ENCODE peak calls at places on chromosomes 16 and 17, in eight cellular contexts. One of them, this sample, is unnamed. For H3K4me1, the result is how much of the 10 kb centered on the place peaks cover.

GRCh38 chr17:67707442-67707841 is 10.3 kb upstream of the NOL11 start:
- DNase-seq in transverse colon: no peak
- DNase-seq in breast epithelium: no peak
- DNase-seq in body of pancreas: no peak
- DNase-seq in adrenal gland: no peak
- DNase-seq in esophagus muscularis mucosa: no peak
- DNase-seq in stomach: no peak
- DNase-seq in heart left ventricle: no peak
- DNase-seq in this sample: no peak

GRCh38 chr16:54197758-54198157 is 88.8 kb downstream of the IRX3 start:
- DNase-seq in transverse colon: no peak
- DNase-seq in breast epithelium: no peak
- DNase-seq in body of pancreas: no peak
- DNase-seq in adrenal gland: no peak
- DNase-seq in esophagus muscularis mucosa: no peak
- DNase-seq in stomach: no peak
- DNase-seq in heart left ventricle: no peak
- DNase-seq in this sample: no peak

GRCh38 chr17:38735161-38735997 is 5.2 kb downstream of the CISD3 start:
- DNase-seq in transverse colon: peak
- DNase-seq in breast epithelium: no peak
- DNase-seq in body of pancreas: peak
- DNase-seq in adrenal gland: peak
- DNase-seq in esophagus muscularis mucosa: no peak
- DNase-seq in stomach: peak
- DNase-seq in heart left ventricle: no peak
- DNase-seq in this sample: peak

GRCh38 chr16:84247844-84248243 is 8.0 kb upstream of the KCNG4 start:
- DNase-seq in transverse colon: no peak
- DNase-seq in breast epithelium: no peak
- DNase-seq in body of pancreas: no peak
- DNase-seq in adrenal gland: no peak
- DNase-seq in esophagus muscularis mucosa: no peak
- DNase-seq in stomach: no peak
- DNase-seq in heart left ventricle: no peak
- DNase-seq in this sample: no peak

GRCh38 chr17:39867084-39867890 is 715 bp upstream of the ZPBP2 start:
- DNase-seq in transverse colon: peak
- DNase-seq in breast epithelium: no peak
- DNase-seq in body of pancreas: no peak
- DNase-seq in adrenal gland: no peak
- DNase-seq in esophagus muscularis mucosa: no peak
- DNase-seq in stomach: no peak
- DNase-seq in heart left ventricle: no peak
- DNase-seq in this sample: no peak

GRCh38 chr17:10772425-10773380 is 31.2 kb downstream of the TMEM238L start:
- DNase-seq in transverse colon: peak
- DNase-seq in breast epithelium: peak
- DNase-seq in body of pancreas: peak
- DNase-seq in adrenal gland: no peak
- DNase-seq in esophagus muscularis mucosa: no peak
- DNase-seq in stomach: peak
- DNase-seq in heart left ventricle: no peak
- DNase-seq in this sample: no peak

GRCh38 chr17:55540414-55541091 is 29.3 kb upstream of the SMIM36 start:
- DNase-seq in transverse colon: no peak
- DNase-seq in breast epithelium: no peak
- DNase-seq in body of pancreas: no peak
- DNase-seq in adrenal gland: no peak
- DNase-seq in esophagus muscularis mucosa: no peak
- DNase-seq in stomach: no peak
- DNase-seq in heart left ventricle: no peak
- DNase-seq in this sample: no peak

GRCh38 chr17:82458885-82459424 is 414 bp downstream of the NARF start:
- DNase-seq in transverse colon: peak
- DNase-seq in breast epithelium: no peak
- DNase-seq in body of pancreas: no peak
- DNase-seq in adrenal gland: peak
- DNase-seq in esophagus muscularis mucosa: no peak
- DNase-seq in stomach: peak
- DNase-seq in heart left ventricle: peak
- DNase-seq in this sample: no peak

GRCh38 chr17:79932907-79933306 is 93.7 kb upstream of the CBX4 start:
- DNase-seq in transverse colon: no peak
- DNase-seq in breast epithelium: no peak
- DNase-seq in body of pancreas: no peak
- DNase-seq in adrenal gland: no peak
- DNase-seq in esophagus muscularis mucosa: no peak
- DNase-seq in stomach: no peak
- DNase-seq in heart left ventricle: no peak
- DNase-seq in this sample: no peak

GRCh38 chr16:67959520-67959919 is 8.9 kb downstream of the SLC12A4 start:
- DNase-seq in transverse colon: peak
- DNase-seq in breast epithelium: no peak
- DNase-seq in body of pancreas: no peak
- DNase-seq in adrenal gland: peak
- DNase-seq in esophagus muscularis mucosa: no peak
- DNase-seq in stomach: no peak
- DNase-seq in heart left ventricle: peak
- DNase-seq in this sample: no peak

GRCh38 chr16:19127674-19128131 is 13.9 kb downstream of the ITPRIPL2 start:
- DNase-seq in transverse colon: no peak
- DNase-seq in breast epithelium: no peak
- DNase-seq in body of pancreas: no peak
- DNase-seq in adrenal gland: no peak
- DNase-seq in esophagus muscularis mucosa: no peak
- DNase-seq in stomach: no peak
- DNase-seq in heart left ventricle: no peak
- DNase-seq in this sample: no peak

GRCh38 chr17:3659541-3660111 is 8.8 kb downstream of the TAX1BP3 start:
- DNase-seq in transverse colon: peak
- DNase-seq in breast epithelium: peak
- DNase-seq in body of pancreas: peak
- DNase-seq in adrenal gland: peak
- DNase-seq in esophagus muscularis mucosa: no peak
- DNase-seq in stomach: peak
- DNase-seq in heart left ventricle: peak
- DNase-seq in this sample: peak

GRCh38 chr17:68288375-68288774 is 2.6 kb downstream of the SLC16A6 start:
- DNase-seq in transverse colon: no peak
- DNase-seq in breast epithelium: no peak
- DNase-seq in body of pancreas: no peak
- DNase-seq in adrenal gland: peak
- DNase-seq in esophagus muscularis mucosa: no peak
- DNase-seq in stomach: no peak
- DNase-seq in heart left ventricle: no peak
- DNase-seq in this sample: no peak

GRCh38 chr17:73592531-73592961 is 51.7 kb downstream of the SDK2 start:
- DNase-seq in transverse colon: no peak
- DNase-seq in breast epithelium: no peak
- DNase-seq in body of pancreas: no peak
- DNase-seq in adrenal gland: no peak
- DNase-seq in esophagus muscularis mucosa: no peak
- DNase-seq in stomach: no peak
- DNase-seq in heart left ventricle: no peak
- DNase-seq in this sample: no peak

GRCh38 chr17:45894022-45894784 is at the start of gene MAPT:
- DNase-seq in transverse colon: peak
- DNase-seq in breast epithelium: peak
- DNase-seq in body of pancreas: peak
- DNase-seq in adrenal gland: peak
- DNase-seq in esophagus muscularis mucosa: peak
- DNase-seq in stomach: peak
- DNase-seq in heart left ventricle: peak
- DNase-seq in this sample: peak

GRCh38 chr17:19546289-19547065 is 12.8 kb downstream of the SLC47A1 start:
- DNase-seq in transverse colon: peak
- DNase-seq in breast epithelium: no peak
- DNase-seq in body of pancreas: peak
- DNase-seq in adrenal gland: peak
- DNase-seq in esophagus muscularis mucosa: no peak
- DNase-seq in stomach: peak
- DNase-seq in heart left ventricle: no peak
- DNase-seq in this sample: no peak

DNA sequence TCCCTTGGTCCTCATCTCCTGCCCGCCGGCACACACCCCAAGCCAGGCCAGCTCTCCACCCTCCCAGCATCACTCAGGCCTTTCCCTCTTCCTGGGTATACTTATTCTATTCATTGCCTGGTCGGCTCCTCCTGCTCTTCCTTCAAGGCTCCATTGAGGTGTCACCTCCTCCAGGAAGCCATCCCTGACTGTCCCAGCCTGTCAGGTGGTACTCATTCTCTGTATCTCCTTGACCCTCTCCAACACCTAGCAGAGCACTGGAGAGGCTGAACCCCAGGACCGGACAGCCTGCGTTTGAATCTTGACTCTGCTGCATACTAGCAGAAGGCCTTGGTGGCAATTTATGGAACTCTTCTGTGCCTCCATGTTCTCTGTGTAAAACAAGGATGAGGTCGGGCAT is 428 bp upstream of the TNFRSF13B start:
- DNase-seq in transverse colon: no peak
- DNase-seq in breast epithelium: no peak
- DNase-seq in body of pancreas: no peak
- DNase-seq in adrenal gland: no peak
- DNase-seq in esophagus muscularis mucosa: peak
- DNase-seq in stomach: no peak
- DNase-seq in heart left ventricle: no peak
- DNase-seq in this sample: no peak
- H3K4me1 ChIP-seq in transverse colon: under half
- H3K4me1 ChIP-seq in breast epithelium: under half
- H3K4me1 ChIP-seq in body of pancreas: under half
- H3K4me1 ChIP-seq in adrenal gland: under half
- H3K4me1 ChIP-seq in esophagus muscularis mucosa: under half
- H3K4me1 ChIP-seq in stomach: under half
- H3K4me1 ChIP-seq in heart left ventricle: under half
- H3K4me1 ChIP-seq in this sample: under half

DNA sequence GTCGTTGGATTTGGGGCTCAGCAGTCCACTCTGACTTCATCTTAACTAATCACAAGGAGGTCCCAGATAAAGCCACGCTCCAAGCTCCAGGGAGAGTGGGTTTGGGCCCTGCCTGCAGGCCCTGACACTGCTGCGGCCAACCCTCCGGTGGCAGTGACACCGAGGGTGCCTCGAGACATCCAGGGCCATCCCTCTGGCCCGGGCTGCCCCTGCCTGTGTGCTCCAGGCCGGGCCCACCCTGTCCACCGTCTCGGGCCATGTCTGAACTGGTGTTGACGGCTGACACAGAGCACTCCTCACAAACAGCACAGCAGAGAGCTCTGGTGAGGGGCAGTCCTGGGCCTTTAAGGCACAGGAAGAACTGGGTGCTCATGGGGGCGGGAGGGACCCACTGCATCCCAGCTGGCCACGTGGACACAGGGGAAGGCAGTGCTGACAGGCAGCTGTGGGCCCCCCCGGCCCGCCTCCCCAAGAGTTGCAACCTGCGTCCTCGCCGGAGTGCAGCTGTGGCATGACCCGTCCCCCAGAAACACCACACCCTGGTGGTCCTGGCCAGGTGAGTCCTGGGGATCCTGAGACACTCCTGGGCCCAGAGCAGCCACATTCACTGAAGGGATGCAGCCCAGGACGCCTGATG is 80.0 kb downstream of the LMF1 start:
- DNase-seq in transverse colon: no peak
- DNase-seq in breast epithelium: no peak
- DNase-seq in body of pancreas: no peak
- DNase-seq in adrenal gland: no peak
- DNase-seq in esophagus muscularis mucosa: no peak
- DNase-seq in stomach: no peak
- DNase-seq in heart left ventricle: peak
- DNase-seq in this sample: no peak
- TF ChIP-seq POLR2A in transverse colon: no peak
- TF ChIP-seq POLR2A in breast epithelium: no peak
- TF ChIP-seq POLR2A in body of pancreas: no peak
- TF ChIP-seq POLR2A in adrenal gland: no peak
- TF ChIP-seq POLR2A in esophagus muscularis mucosa: no peak
- TF ChIP-seq POLR2A in stomach: no peak
- TF ChIP-seq POLR2A in heart left ventricle: no peak
- TF ChIP-seq POLR2A in this sample: no peak

DNA sequence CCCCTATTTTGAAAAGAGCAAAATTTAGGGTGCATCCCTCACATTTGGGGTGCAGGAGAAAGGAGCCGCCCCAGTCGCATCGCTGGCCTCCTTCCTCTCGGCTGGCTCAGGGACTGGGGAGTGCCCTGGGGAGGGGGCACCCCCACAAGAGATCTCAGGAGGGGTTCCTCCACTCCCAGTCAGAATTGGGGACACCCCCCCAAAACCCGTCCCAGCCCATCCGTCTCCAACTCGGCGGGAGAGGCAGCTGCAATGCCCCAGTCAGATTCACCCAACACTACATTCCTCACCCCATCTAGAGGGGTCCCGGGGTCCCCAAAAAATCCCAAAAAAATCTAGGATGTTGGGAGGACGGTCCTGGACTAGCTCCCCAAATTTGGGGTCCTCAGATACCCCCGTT is 3.4 kb upstream of the BCL6B start:
- DNase-seq in transverse colon: no peak
- DNase-seq in breast epithelium: no peak
- DNase-seq in body of pancreas: no peak
- DNase-seq in adrenal gland: peak
- DNase-seq in esophagus muscularis mucosa: no peak
- DNase-seq in stomach: no peak
- DNase-seq in heart left ventricle: no peak
- DNase-seq in this sample: no peak
- H3K27ac ChIP-seq in transverse colon: peak
- H3K27ac ChIP-seq in breast epithelium: peak
- H3K27ac ChIP-seq in body of pancreas: peak
- H3K27ac ChIP-seq in adrenal gland: peak
- H3K27ac ChIP-seq in esophagus muscularis mucosa: peak
- H3K27ac ChIP-seq in stomach: peak
- H3K27ac ChIP-seq in heart left ventricle: peak
- H3K27ac ChIP-seq in this sample: peak

GRCh38 chr17:49390548-49391324 is 23.9 kb downstream of the PHB1 start:
- DNase-seq in transverse colon: peak
- DNase-seq in breast epithelium: no peak
- DNase-seq in body of pancreas: no peak
- DNase-seq in adrenal gland: no peak
- DNase-seq in esophagus muscularis mucosa: no peak
- DNase-seq in stomach: peak
- DNase-seq in heart left ventricle: peak
- DNase-seq in this sample: no peak

GRCh38 chr17:49386373-49386772 is 24.3 kb upstream of the ZNF652 start:
- DNase-seq in transverse colon: no peak
- DNase-seq in breast epithelium: no peak
- DNase-seq in body of pancreas: no peak
- DNase-seq in adrenal gland: no peak
- DNase-seq in esophagus muscularis mucosa: no peak
- DNase-seq in stomach: no peak
- DNase-seq in heart left ventricle: no peak
- DNase-seq in this sample: no peak

GRCh38 chr17:49387374-49388289 is 25.6 kb upstream of the ZNF652 start:
- DNase-seq in transverse colon: no peak
- DNase-seq in breast epithelium: no peak
- DNase-seq in body of pancreas: no peak
- DNase-seq in adrenal gland: no peak
- DNase-seq in esophagus muscularis mucosa: no peak
- DNase-seq in stomach: no peak
- DNase-seq in heart left ventricle: no peak
- DNase-seq in this sample: no peak

GRCh38 chr17:49388290-49388640 is 26.2 kb upstream of the ZNF652 start:
- DNase-seq in transverse colon: peak
- DNase-seq in breast epithelium: no peak
- DNase-seq in body of pancreas: no peak
- DNase-seq in adrenal gland: no peak
- DNase-seq in esophagus muscularis mucosa: no peak
- DNase-seq in stomach: no peak
- DNase-seq in heart left ventricle: no peak
- DNase-seq in this sample: no peak

GRCh38 chr17:49388692-49389513 is 25.8 kb downstream of the PHB1 start:
- DNase-seq in transverse colon: no peak
- DNase-seq in breast epithelium: no peak
- DNase-seq in body of pancreas: no peak
- DNase-seq in adrenal gland: no peak
- DNase-seq in esophagus muscularis mucosa: no peak
- DNase-seq in stomach: no peak
- DNase-seq in heart left ventricle: no peak
- DNase-seq in this sample: no peak
- H3K4me1 ChIP-seq in transverse colon: under half
- H3K4me1 ChIP-seq in breast epithelium: under half
- H3K4me1 ChIP-seq in body of pancreas: under half
- H3K4me1 ChIP-seq in adrenal gland: under half
- H3K4me1 ChIP-seq in esophagus muscularis mucosa: under half
- H3K4me1 ChIP-seq in stomach: under half
- H3K4me1 ChIP-seq in heart left ventricle: under half
- H3K4me1 ChIP-seq in this sample: under half

This sample was measured in uterus.